ENCODE peak calls at places on chromosome 2, in eight cellular contexts. One of them, this sample, is unnamed.

GRCh38 chr2:102510791-102511575 is 38.0 kb downstream of the SLC9A4 start:
- DNase-seq in HCT116: no peak
- DNase-seq in AG09309: no peak
- DNase-seq in CD8-positive, alpha-beta T cell: no peak
- DNase-seq in A549: no peak
- DNase-seq in brain microvascular endothelial cell: no peak
- DNase-seq in body of pancreas: no peak
- DNase-seq in adrenal gland: no peak
- DNase-seq in this sample: no peak

GRCh38 chr2:64649626-64650025 is 4.1 kb downstream of the SERTAD2 start:
- DNase-seq in HCT116: no peak
- DNase-seq in brain microvascular endothelial cell: no peak
- DNase-seq in body of pancreas: peak; percentile 61
- DNase-seq in AG09309: no peak
- DNase-seq in CD8-positive, alpha-beta T cell: no peak
- DNase-seq in A549: no peak
- DNase-seq in adrenal gland: no peak
- DNase-seq in this sample: no peak

GRCh38 chr2:239247401-239248245 is 153.2 kb downstream of the HDAC4 start:
- DNase-seq in HCT116: peak; percentile 99
- DNase-seq in brain microvascular endothelial cell: no peak
- DNase-seq in A549: no peak
- DNase-seq in body of pancreas: peak; percentile 18
- DNase-seq in adrenal gland: peak; percentile 17
- DNase-seq in CD8-positive, alpha-beta T cell: no peak
- DNase-seq in AG09309: no peak
- DNase-seq in this sample: no peak

GRCh38 chr2:171139860-171140259 is 20.8 kb downstream of the TLK1 start:
- DNase-seq in AG09309: no peak
- DNase-seq in adrenal gland: no peak
- DNase-seq in HCT116: no peak
- DNase-seq in CD8-positive, alpha-beta T cell: no peak
- DNase-seq in A549: no peak
- DNase-seq in brain microvascular endothelial cell: no peak
- DNase-seq in body of pancreas: peak; percentile 16
- DNase-seq in this sample: no peak

GRCh38 chr2:101546376-101547058 is 71.6 kb upstream of the RFX8 start:
- DNase-seq in HCT116: peak; percentile 7
- DNase-seq in brain microvascular endothelial cell: peak; percentile 16
- DNase-seq in body of pancreas: no peak
- DNase-seq in A549: no peak
- DNase-seq in AG09309: no peak
- DNase-seq in adrenal gland: no peak
- DNase-seq in CD8-positive, alpha-beta T cell: no peak
- DNase-seq in this sample: peak; percentile 60

GRCh38 chr2:171404258-171404657 is 29.5 kb downstream of the METTL8 start:
- DNase-seq in body of pancreas: no peak
- DNase-seq in brain microvascular endothelial cell: peak; percentile 83
- DNase-seq in CD8-positive, alpha-beta T cell: no peak
- DNase-seq in adrenal gland: no peak
- DNase-seq in A549: peak; percentile 39
- DNase-seq in HCT116: peak; percentile 64
- DNase-seq in AG09309: peak; percentile 48
- DNase-seq in this sample: peak; percentile 53

GRCh38 chr2:59882822-59883221 is 670.6 kb downstream of the BCL11A start:
- DNase-seq in A549: no peak
- DNase-seq in brain microvascular endothelial cell: no peak
- DNase-seq in CD8-positive, alpha-beta T cell: no peak
- DNase-seq in adrenal gland: no peak
- DNase-seq in body of pancreas: no peak
- DNase-seq in AG09309: no peak
- DNase-seq in HCT116: no peak
- DNase-seq in this sample: no peak

GRCh38 chr2:202831241-202831997 is 40.1 kb downstream of the ICA1L start:
- DNase-seq in brain microvascular endothelial cell: peak; percentile 29
- DNase-seq in A549: peak; percentile 72
- DNase-seq in adrenal gland: peak; percentile 44
- DNase-seq in CD8-positive, alpha-beta T cell: peak; percentile 44
- DNase-seq in HCT116: peak; percentile 61
- DNase-seq in body of pancreas: no peak
- DNase-seq in AG09309: peak; percentile 21
- DNase-seq in this sample: peak; percentile 71

DNA sequence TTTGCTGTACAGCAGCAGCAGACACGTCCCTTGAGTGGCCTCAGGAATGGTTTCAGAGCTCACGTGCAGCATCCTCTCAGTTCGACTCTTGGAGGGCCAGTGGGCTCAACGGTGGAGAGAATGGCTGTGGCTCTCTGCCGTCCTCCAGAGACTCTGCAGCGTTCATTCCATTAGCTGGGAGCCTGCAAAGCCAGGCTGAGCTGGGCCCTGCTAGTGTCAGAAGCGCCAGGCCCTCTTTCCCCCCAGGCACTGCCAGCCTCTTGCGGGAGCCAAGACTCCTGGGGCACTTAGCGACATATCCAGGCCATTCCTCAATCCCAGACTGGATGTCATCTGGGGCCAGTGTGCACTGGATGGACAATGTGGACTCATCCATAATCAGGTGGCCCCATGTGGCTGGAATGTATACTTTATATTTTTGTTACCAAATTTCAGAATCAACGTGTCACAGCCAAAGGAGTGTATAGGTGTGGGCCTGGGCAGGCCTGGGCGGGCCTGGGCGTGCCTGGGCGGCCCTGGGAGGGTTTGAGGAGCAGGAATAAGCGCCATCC is 125.1 kb upstream of the EPAS1 start:
- DNase-seq in adrenal gland: no peak
- DNase-seq in brain microvascular endothelial cell: no peak
- DNase-seq in HCT116: peak; percentile 12
- DNase-seq in CD8-positive, alpha-beta T cell: no peak
- DNase-seq in AG09309: no peak
- DNase-seq in body of pancreas: no peak
- DNase-seq in A549: peak; percentile 44
- DNase-seq in this sample: no peak
- TF ChIP-seq CTCF in adrenal gland: no peak
- TF ChIP-seq CTCF in brain microvascular endothelial cell: no peak
- TF ChIP-seq CTCF in HCT116: peak; percentile 32
- TF ChIP-seq CTCF in CD8-positive, alpha-beta T cell: no peak
- TF ChIP-seq CTCF in AG09309: no peak
- TF ChIP-seq CTCF in body of pancreas: no peak
- TF ChIP-seq CTCF in A549: no peak
- TF ChIP-seq CTCF in this sample: no peak

DNA sequence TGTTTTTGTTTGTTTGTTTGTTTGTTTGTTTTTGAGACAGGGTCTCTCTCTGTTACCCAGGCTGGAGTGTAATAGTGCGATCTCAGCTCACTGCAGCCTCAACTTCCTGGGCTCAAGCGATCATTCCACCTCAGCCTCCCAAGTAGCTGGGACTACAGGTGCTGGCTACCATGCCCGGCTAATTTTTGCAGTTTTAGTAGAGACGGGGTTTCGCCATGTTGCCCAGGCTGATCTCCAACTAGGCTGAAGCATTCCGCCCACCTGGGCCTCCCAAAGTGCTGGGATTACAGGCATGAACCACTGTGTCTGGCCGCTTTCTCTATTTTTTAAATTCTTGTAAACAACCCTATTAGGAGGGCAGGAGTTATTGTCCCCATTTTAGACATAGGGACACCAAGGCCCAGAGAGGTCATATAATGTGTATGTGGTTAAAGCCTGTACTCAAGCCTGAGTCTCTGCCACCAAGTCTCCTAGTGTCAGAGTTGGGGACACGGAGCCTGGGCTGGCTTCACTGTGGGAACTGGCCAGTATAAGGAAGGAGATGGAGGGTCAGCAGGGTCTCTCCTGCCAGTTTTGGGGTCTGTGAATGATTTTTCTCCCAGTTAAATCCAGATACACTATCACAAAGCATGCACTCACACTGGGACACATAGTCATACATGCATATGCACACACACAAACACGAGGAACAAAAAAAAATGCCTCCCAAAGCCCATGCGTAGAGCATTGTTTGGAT is 27.5 kb upstream of the MCFD2 start:
- DNase-seq in AG09309: no peak
- DNase-seq in adrenal gland: no peak
- DNase-seq in brain microvascular endothelial cell: no peak
- DNase-seq in HCT116: no peak
- DNase-seq in A549: no peak
- DNase-seq in CD8-positive, alpha-beta T cell: no peak
- DNase-seq in body of pancreas: no peak
- DNase-seq in this sample: no peak
- H3K4me3 ChIP-seq in AG09309: peak overlapping the region; percentile 89
- H3K4me3 ChIP-seq in adrenal gland: no peak overlapping the region
- H3K4me3 ChIP-seq in brain microvascular endothelial cell: peak overlapping the region; percentile 91
- H3K4me3 ChIP-seq in HCT116: no peak overlapping the region
- H3K4me3 ChIP-seq in A549: peak overlapping the region; percentile 72
- H3K4me3 ChIP-seq in CD8-positive, alpha-beta T cell: peak overlapping the region; percentile 82
- H3K4me3 ChIP-seq in body of pancreas: no peak overlapping the region
- H3K4me3 ChIP-seq in this sample: peak overlapping the region; percentile 94

GRCh38 chr2:218405365-218406208 is 5.9 kb downstream of the CTDSP1 start:
- DNase-seq in A549: no peak
- DNase-seq in brain microvascular endothelial cell: no peak
- DNase-seq in AG09309: no peak
- DNase-seq in HCT116: no peak
- DNase-seq in adrenal gland: no peak
- DNase-seq in CD8-positive, alpha-beta T cell: no peak
- DNase-seq in body of pancreas: no peak
- DNase-seq in this sample: no peak

GRCh38 chr2:218406949-218407703 is 7.5 kb downstream of the CTDSP1 start:
- DNase-seq in A549: no peak
- DNase-seq in HCT116: no peak
- DNase-seq in CD8-positive, alpha-beta T cell: peak; percentile 74
- DNase-seq in body of pancreas: peak; percentile 82
- DNase-seq in brain microvascular endothelial cell: peak; percentile 27
- DNase-seq in AG09309: no peak
- DNase-seq in adrenal gland: peak; percentile 76
- DNase-seq in this sample: peak; percentile 62

GRCh38 chr2:218404351-218405145 is 4.9 kb downstream of the CTDSP1 start:
- DNase-seq in brain microvascular endothelial cell: no peak
- DNase-seq in CD8-positive, alpha-beta T cell: no peak
- DNase-seq in A549: no peak
- DNase-seq in adrenal gland: no peak
- DNase-seq in HCT116: no peak
- DNase-seq in body of pancreas: no peak
- DNase-seq in AG09309: no peak
- DNase-seq in this sample: no peak

GRCh38 chr2:218407717-218408116 is 8.0 kb downstream of the CTDSP1 start:
- DNase-seq in body of pancreas: no peak
- DNase-seq in A549: no peak
- DNase-seq in HCT116: no peak
- DNase-seq in CD8-positive, alpha-beta T cell: no peak
- DNase-seq in AG09309: no peak
- DNase-seq in adrenal gland: peak; percentile 24
- DNase-seq in brain microvascular endothelial cell: no peak
- DNase-seq in this sample: no peak

DNA sequence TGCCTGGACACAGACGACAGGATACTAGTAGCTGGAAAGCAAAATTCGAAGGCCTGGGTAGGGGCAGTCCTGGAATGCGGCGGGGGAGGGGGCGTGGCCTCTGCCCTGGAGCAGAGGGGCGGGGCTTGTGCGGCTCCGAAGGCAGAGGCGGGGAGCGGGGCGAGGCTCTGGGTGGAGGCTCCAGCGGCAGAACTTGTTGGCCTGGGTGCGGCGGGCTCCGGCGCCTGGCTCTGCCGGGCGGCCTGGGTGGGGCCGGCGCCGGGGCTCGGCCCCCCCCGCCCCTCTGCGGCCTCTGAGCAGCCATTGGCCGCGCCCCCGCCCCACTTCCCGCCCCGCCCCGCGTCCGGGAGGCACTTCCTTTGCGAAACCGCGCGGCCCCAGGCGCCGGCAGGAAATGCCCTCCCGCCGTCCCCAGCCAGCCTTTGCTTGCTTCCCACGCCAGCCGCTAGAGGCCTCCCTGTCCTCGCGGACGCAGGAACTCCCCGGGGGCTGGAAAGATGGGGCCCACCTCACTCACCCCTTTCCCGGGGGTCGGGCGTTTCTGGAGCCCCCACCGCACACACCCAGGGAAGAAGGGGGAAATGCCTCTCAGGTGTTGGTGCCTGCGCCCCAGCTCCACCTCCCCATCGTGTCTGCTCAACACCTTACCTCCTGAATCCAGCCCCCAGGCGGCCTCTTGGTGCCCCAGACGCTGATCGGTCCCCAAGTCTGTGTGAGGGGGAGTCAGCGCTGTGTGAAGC is 6.7 kb downstream of the CTDSP1 start:
- DNase-seq in A549: peak; percentile 94
- DNase-seq in HCT116: peak; percentile 84
- DNase-seq in AG09309: no peak
- DNase-seq in brain microvascular endothelial cell: peak; percentile 89
- DNase-seq in body of pancreas: peak; percentile 97
- DNase-seq in adrenal gland: peak; percentile 98
- DNase-seq in CD8-positive, alpha-beta T cell: peak; percentile 91
- DNase-seq in this sample: peak; percentile 90
- TF ChIP-seq CTCF in A549: peak; percentile 83
- TF ChIP-seq CTCF in HCT116: peak; percentile 72
- TF ChIP-seq CTCF in AG09309: peak; percentile 80
- TF ChIP-seq CTCF in brain microvascular endothelial cell: peak; percentile 86
- TF ChIP-seq CTCF in body of pancreas: peak; percentile 61
- TF ChIP-seq CTCF in adrenal gland: peak; percentile 82
- TF ChIP-seq CTCF in CD8-positive, alpha-beta T cell: peak; percentile 59
- TF ChIP-seq CTCF in this sample: peak; percentile 91

GRCh38 chr2:201621293-201621999 is 21.9 kb downstream of the TMEM237 start:
- DNase-seq in body of pancreas: no peak
- DNase-seq in brain microvascular endothelial cell: peak; percentile 61
- DNase-seq in AG09309: no peak
- DNase-seq in HCT116: no peak
- DNase-seq in adrenal gland: no peak
- DNase-seq in CD8-positive, alpha-beta T cell: no peak
- DNase-seq in A549: no peak
- DNase-seq in this sample: no peak

GRCh38 chr2:201622306-201622705 is 21.0 kb downstream of the TMEM237 start:
- DNase-seq in body of pancreas: no peak
- DNase-seq in A549: no peak
- DNase-seq in HCT116: no peak
- DNase-seq in brain microvascular endothelial cell: no peak
- DNase-seq in AG09309: no peak
- DNase-seq in adrenal gland: no peak
- DNase-seq in CD8-positive, alpha-beta T cell: no peak
- DNase-seq in this sample: peak; percentile 54

GRCh38 chr2:201618744-201619654 is 24.3 kb downstream of the TMEM237 start:
- DNase-seq in CD8-positive, alpha-beta T cell: no peak
- DNase-seq in brain microvascular endothelial cell: peak; percentile 64
- DNase-seq in AG09309: no peak
- DNase-seq in body of pancreas: peak; percentile 65
- DNase-seq in A549: no peak
- DNase-seq in adrenal gland: peak; percentile 56
- DNase-seq in HCT116: no peak
- DNase-seq in this sample: peak; percentile 70
- H3K4me3 ChIP-seq in CD8-positive, alpha-beta T cell: no peak overlapping the region
- H3K4me3 ChIP-seq in brain microvascular endothelial cell: peak overlapping the region; percentile 34
- H3K4me3 ChIP-seq in AG09309: no peak overlapping the region
- H3K4me3 ChIP-seq in body of pancreas: no peak overlapping the region
- H3K4me3 ChIP-seq in A549: no peak overlapping the region
- H3K4me3 ChIP-seq in adrenal gland: no peak overlapping the region
- H3K4me3 ChIP-seq in HCT116: no peak overlapping the region
- H3K4me3 ChIP-seq in this sample: peak overlapping the region; percentile 44

DNA sequence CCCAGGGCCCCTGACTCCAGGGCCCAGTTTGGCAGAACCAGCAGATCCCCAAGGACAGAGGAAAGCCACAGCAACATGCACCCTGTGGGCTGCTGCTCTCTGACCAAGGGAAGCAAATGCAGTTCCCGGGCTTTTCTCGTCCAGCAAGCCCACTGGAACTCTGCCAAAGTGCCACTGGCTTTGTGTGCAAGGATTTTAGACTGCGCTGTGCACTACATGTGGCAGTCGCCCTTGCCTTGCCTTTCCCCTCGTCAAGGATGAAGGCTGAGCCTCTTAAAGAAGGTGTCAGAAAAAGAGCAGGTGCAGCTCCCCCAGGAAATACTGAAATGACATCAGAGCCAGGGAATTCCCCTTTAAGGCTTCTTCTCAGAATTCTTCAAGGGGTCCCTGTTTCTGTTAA is 199.2 kb downstream of the TFCP2L1 start:
- DNase-seq in brain microvascular endothelial cell: no peak
- DNase-seq in AG09309: no peak
- DNase-seq in body of pancreas: peak; percentile 46
- DNase-seq in adrenal gland: peak; percentile 26
- DNase-seq in HCT116: no peak
- DNase-seq in CD8-positive, alpha-beta T cell: no peak
- DNase-seq in A549: no peak
- DNase-seq in this sample: no peak
- TF ChIP-seq CTCF in brain microvascular endothelial cell: no peak
- TF ChIP-seq CTCF in AG09309: no peak
- TF ChIP-seq CTCF in body of pancreas: no peak
- TF ChIP-seq CTCF in adrenal gland: no peak
- TF ChIP-seq CTCF in HCT116: no peak
- TF ChIP-seq CTCF in CD8-positive, alpha-beta T cell: no peak
- TF ChIP-seq CTCF in A549: no peak
- TF ChIP-seq CTCF in this sample: no peak